ENCODE peak calls at places on chromosomes 6 and 20, in five cellular contexts. X is T-helper 2 cell, W is AG04449, Q is NCI-H1694 treated with DMSO at 0.1 percent for 48 hours, S is HT1080. B is an unnamed sample.

GRCh38 chr6:113585246-113585645 is 271.9 kb upstream of the MARCKS start:
- DNase-seq in X (no peak), W (no peak), Q (no peak), S (no peak), B (peak)

GRCh38 chr6:149441740-149442139 is 41.7 kb downstream of the SUMO4 start:
- DNase-seq in X (no peak), W (no peak), Q (no peak), S (no peak), B (no peak)

GRCh38 chr20:59020938-59021551 is 1.8 kb downstream of the TUBB1 start:
- DNase-seq in X (no peak), W (no peak), Q (no peak), S (peak), B (peak)

GRCh38 chr6:144305985-144306384 is 20.9 kb downstream of the UTRN start:
- DNase-seq in X (peak), W (no peak), Q (no peak), S (peak), B (peak)

GRCh38 chr6:72363844-72364740 is 257.8 kb upstream of the KCNQ5 start:
- DNase-seq in X (no peak), W (peak), Q (no peak), S (peak), B (peak)

GRCh38 chr6:7390218-7390878 is 740 bp downstream of the RIOK1 start:
- DNase-seq in X (no peak), W (peak), Q (peak), S (peak), B (peak)

GRCh38 chr6:113644861-113645575 is 212.1 kb upstream of the MARCKS start:
- DNase-seq in X (no peak), W (peak), Q (no peak), S (peak), B (peak)

GRCh38 chr20:37989601-37990001 is 43.7 kb downstream of the TTI1 start:
- DNase-seq in X (no peak), W (no peak), Q (no peak), S (peak), B (no peak)